ENCODE peak calls at places on chromosomes 6 and 20, in nine cellular contexts. N, Y, E, C, B, J, V, A and P are unnamed samples.

GRCh38 chr6:54206510-54206909 is 95.3 kb downstream of the MLIP start:
- DNase-seq in N (no peak), Y (no peak), E (no peak), C (no peak), B (no peak), J (no peak), V (no peak), A (peak), P (no peak)

GRCh38 chr6:100753421-100753820 is 127.7 kb downstream of the ASCC3 start:
- DNase-seq in N (no peak), Y (no peak), E (no peak), C (no peak), B (no peak), J (no peak), V (no peak), A (no peak), P (no peak)

GRCh38 chr6:125780540-125781306 is 10.0 kb upstream of the NCOA7 start:
- DNase-seq in N (peak), Y (no peak), E (peak), C (peak), B (no peak), J (peak), V (peak), A (peak), P (peak)

GRCh38 chr6:26195376-26195923 is 108.2 kb downstream of the HFE start:
- DNase-seq in N (peak), Y (no peak), E (peak), C (no peak), B (peak), J (peak), V (peak), A (peak), P (peak)

GRCh38 chr6:143759666-143760065 is 81.9 kb downstream of the PHACTR2 start:
- DNase-seq in N (no peak), Y (no peak), E (no peak), C (no peak), B (no peak), J (no peak), V (no peak), A (no peak), P (no peak)

GRCh38 chr6:49430187-49430586 is 32.9 kb downstream of the MMUT start:
- DNase-seq in N (no peak), Y (no peak), E (no peak), C (no peak), B (no peak), J (no peak), V (no peak), A (no peak), P (no peak)

GRCh38 chr6:9173229-9173628 is 737.9 kb upstream of the SLC35B3 start:
- DNase-seq in N (no peak), Y (no peak), E (no peak), C (no peak), B (no peak), J (no peak), V (no peak), A (no peak), P (no peak)

GRCh38 chr20:60490184-60490583 is 532.0 kb downstream of the CDH26 start:
- DNase-seq in N (no peak), Y (no peak), E (no peak), C (no peak), B (no peak), J (no peak), V (peak), A (no peak), P (no peak)

GRCh38 chr6:17820055-17820454 is 113.3 kb upstream of the NUP153 start:
- DNase-seq in N (no peak), Y (no peak), E (no peak), C (no peak), B (no peak), J (no peak), V (no peak), A (peak), P (no peak)

GRCh38 chr6:67212584-67212983 is 1422.5 kb upstream of the ADGRB3 start:
- DNase-seq in N (no peak), Y (no peak), E (no peak), C (no peak), B (no peak), J (no peak), V (no peak), A (no peak), P (no peak)

GRCh38 chr6:52661551-52661950 is 9.4 kb upstream of the TMEM14A start:
- DNase-seq in N (no peak), Y (no peak), E (no peak), C (no peak), B (no peak), J (no peak), V (no peak), A (no peak), P (no peak)

GRCh38 chr20:62019881-62020492 is 45.7 kb downstream of the TAF4 start:
- DNase-seq in N (no peak), Y (no peak), E (no peak), C (no peak), B (no peak), J (peak), V (peak), A (no peak), P (peak)

GRCh38 chr6:66897576-66897975 is 1190.5 kb upstream of the EYS start:
- DNase-seq in N (no peak), Y (no peak), E (no peak), C (no peak), B (no peak), J (no peak), V (no peak), A (peak), P (no peak)

DNA sequence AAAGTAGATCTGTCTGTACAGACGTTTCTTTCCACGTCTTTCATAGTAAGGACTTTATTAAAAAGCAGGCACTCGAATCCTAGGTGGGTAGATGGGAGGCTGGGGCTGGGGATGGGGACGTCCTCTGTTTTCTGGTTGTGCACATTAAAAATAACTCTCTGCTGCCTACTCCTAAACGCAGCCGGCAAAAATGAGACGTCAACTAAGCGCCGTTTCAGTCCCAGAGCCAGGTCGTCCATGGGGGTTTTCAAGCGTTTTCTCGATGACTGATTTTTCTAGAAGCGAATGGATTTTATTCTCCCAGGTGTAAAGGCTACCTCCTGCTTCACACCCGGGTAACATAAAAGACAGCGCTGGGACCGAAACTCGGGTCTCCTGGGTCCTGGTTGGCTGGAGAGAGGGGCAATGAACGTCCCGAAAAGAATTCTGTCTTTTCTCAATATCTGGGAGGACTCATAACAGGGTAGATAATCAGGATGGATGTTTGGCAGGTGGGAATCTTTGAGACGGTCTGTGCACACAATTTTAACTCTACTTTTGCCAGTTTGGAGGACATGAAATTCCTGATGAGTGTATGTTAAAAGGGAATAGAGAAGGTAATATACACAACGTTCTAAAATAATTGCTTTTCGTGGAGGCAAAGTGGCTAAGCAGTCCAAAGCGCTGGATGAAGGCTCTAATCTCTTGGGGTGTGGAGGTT is 25.3 kb downstream of the GPX6 start:
- DNase-seq in N (no peak), Y (no peak), E (no peak), C (no peak), B (no peak), J (peak), V (peak), A (no peak), P (no peak)
- H3K27ac ChIP-seq in N (no peak), Y (no peak), E (no peak), C (peak), B (no peak), J (peak), V (no peak), A (no peak), P (peak)

DNA sequence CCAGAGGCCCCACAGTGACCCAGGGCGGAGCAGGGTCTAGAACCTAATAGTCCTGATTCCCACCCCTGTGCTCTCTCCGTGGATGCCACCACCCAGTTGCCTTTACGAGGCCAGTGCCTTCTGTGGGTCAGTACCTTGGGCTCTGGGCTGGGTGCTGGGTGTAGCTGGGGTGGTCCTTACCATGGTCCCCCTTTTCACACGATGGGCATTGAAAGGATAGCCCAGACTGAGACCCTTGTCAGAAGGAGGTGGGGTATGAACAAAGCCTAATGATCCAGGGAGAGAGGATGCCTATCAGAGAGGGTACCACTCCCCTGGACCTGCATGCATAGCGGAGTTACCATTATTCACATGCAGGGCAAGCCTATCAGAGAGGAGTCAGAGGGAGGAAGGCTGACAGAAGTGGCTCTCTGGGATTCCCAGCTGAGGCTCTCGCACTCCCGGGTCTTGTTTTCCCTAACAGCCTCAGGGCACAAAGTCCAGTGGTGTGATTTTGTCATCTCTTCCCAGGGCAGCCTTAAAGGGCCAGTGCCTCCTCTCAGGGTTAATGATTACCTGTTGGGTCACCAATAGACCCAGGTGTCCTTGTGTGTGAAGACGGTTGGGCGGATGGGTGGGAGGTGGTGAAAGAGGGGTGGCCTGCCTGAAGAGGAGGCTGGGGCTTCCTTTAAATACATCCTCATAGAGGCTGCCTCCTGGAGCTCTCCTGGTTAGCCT is 36.2 kb downstream of the VEGFA start:
- DNase-seq in N (peak), Y (no peak), E (peak), C (no peak), B (no peak), J (no peak), V (no peak), A (peak), P (peak)
- TF ChIP-seq EP300 in N (no peak), Y (no peak), E (no peak), C (no peak), B (no peak), J (no peak), V (no peak), A (peak), P (no peak)

DNA sequence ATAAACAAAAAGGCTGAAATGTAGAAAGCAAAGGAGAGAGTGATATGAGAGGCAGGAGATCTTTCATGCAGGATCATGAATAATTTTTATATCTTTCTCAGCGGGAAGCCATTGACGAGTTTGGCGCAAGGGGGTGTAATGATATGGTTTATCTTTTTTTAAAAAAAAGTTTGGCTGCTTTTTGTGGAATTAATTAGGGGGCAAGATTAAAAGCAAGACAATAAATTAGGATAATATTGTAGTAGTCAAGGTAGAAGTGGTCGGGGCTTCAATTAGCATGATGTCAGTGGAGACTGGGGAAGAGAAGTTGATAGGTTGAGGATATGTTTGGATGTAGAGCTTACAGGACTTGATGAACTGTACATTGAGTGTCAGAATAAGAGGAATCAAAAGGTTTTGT is 4.0 kb downstream of the SENP6 start:
- DNase-seq in N (no peak), Y (no peak), E (no peak), C (no peak), B (no peak), J (no peak), V (no peak), A (no peak), P (no peak)
- H3K27ac ChIP-seq in N (no peak), Y (no peak), E (no peak), C (no peak), B (no peak), J (no peak), V (no peak), A (no peak), P (no peak)

DNA sequence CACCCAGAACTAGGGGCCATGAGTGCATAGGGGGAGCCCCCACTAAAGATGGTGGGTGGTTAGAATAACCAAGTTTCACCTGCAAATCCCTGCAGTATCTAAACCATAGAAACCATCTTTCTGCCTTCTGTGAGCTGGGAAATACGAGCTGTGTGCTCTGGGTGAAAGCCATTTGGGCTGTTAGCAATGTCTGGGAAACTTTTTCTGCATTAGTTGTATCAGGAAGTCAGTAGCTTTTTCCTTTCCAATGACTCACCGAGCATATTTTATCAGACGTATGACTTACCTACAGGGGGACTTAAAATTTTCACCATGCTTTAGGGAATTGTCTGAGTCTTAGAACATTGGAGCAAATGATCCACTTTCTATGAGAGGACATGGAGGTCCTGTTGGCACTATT is 584.0 kb downstream of the QKI start:
- DNase-seq in N (no peak), Y (no peak), E (no peak), C (no peak), B (no peak), J (no peak), V (no peak), A (no peak), P (no peak)
- TF ChIP-seq EP300 in N (no peak), Y (no peak), E (no peak), C (no peak), B (no peak), J (no peak), V (no peak), A (no peak), P (no peak)

GRCh38 chr6:96466149-96466863 is 55.3 kb upstream of the UFL1 start:
- DNase-seq in N (no peak), Y (no peak), E (no peak), C (no peak), B (no peak), J (no peak), V (no peak), A (no peak), P (no peak)

GRCh38 chr6:96467814-96468213 is 53.8 kb upstream of the UFL1 start:
- DNase-seq in N (no peak), Y (no peak), E (no peak), C (no peak), B (no peak), J (no peak), V (no peak), A (no peak), P (no peak)

GRCh38 chr6:96468681-96469224 is 52.9 kb upstream of the UFL1 start:
- DNase-seq in N (no peak), Y (no peak), E (peak), C (no peak), B (no peak), J (no peak), V (no peak), A (no peak), P (no peak)

GRCh38 chr6:96468281-96468680 is 53.3 kb upstream of the UFL1 start:
- DNase-seq in N (no peak), Y (no peak), E (no peak), C (no peak), B (no peak), J (no peak), V (no peak), A (no peak), P (no peak)

DNA sequence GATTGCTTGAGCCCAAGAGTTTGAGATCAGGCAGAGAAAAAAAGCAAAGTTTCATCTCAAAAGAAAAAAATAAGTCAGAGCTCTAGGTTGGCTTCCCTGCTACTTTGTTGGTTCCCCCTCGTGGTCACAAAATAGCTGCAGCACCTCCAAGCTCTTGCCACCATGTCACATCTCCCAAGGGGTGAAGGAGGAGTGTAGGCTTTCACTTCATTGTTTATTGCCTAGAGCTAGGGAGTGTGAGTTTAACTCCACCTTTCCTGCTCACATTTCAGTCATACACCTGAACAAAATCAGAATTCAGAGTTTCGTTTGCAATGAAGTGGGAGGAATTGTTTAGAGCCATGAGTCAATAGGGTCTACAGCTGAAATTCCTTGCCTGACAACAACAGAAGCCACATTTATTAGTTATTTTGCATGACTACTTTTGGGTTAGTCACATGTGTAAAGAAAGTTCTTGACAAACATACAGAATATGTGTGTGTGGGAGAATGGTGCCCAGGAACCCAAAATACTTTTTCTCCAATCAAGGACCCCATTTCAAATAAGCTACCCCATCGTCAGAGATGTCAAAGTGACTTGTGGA is 56.2 kb upstream of the UFL1 start:
- DNase-seq in N (no peak), Y (no peak), E (no peak), C (no peak), B (no peak), J (no peak), V (no peak), A (no peak), P (no peak)
- H3K27ac ChIP-seq in N (no peak), Y (no peak), E (no peak), C (no peak), B (no peak), J (no peak), V (no peak), A (no peak), P (no peak)

DNA sequence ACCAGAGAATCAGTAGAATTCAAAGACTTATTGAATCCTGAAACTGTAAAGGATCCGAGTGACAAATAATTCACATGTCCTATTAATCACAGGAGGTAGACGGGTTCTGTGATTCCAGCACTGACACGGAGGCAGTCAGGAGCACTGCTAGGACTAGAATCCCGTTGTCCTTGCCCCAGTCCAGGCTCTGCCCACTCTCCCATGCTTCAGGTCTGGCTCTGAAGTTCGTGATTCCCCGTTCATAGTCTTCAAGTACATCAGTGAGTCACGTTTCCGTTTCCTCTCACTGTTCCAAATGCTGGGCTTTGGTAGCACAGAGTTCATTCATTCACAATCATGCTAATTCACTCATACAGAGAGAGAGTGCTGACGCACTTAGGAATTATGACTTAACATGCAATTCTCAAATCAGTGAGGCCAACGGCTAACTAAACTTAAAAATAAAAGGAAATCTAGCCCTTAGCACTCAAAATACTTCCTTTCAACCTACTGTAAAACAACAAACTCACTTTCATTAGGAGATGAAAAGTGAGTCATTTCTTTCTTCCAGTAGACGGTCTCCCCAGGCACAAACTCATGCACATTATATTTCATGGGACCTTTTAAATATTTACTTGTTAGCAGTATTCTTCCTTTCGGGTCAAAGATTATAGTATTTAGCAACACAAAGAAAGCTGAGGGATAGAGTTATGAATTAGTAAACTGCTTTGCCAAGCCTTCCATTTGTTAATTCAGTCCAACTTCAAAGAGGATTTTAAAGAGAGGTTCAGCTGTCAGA is 94.0 kb upstream of the NHSL1 start:
- DNase-seq in N (peak), Y (no peak), E (peak), C (peak), B (no peak), J (no peak), V (no peak), A (peak), P (peak)
- TF ChIP-seq EP300 in N (no peak), Y (no peak), E (no peak), C (peak), B (peak), J (no peak), V (no peak), A (peak), P (no peak)